ENCODE peak calls at places on chromosomes 2 and 18, in five cellular contexts. R, T, K, L and Y are unnamed samples.

GRCh38 chr18:48544661-48545415 is 6.0 kb downstream of the CTIF start:
- DNase-seq in R (no peak), T (no peak), K (no peak), L (no peak), Y (no peak)

GRCh38 chr18:56246912-56247311 is 391.5 kb downstream of the TXNL1 start:
- DNase-seq in R (no peak), T (no peak), K (no peak), L (peak), Y (no peak)

GRCh38 chr2:168120730-168121129 is 126.7 kb downstream of the STK39 start:
- DNase-seq in R (no peak), T (no peak), K (no peak), L (peak), Y (no peak)

GRCh38 chr2:195590199-195590865 is 66.7 kb upstream of the SLC39A10 start:
- DNase-seq in R (no peak), T (no peak), K (no peak), L (no peak), Y (no peak)

GRCh38 chr2:20506281-20506685 is 59.4 kb downstream of the RHOB start:
- DNase-seq in R (no peak), T (no peak), K (no peak), L (peak), Y (peak)

GRCh38 chr2:20578895-20579825 is 71.7 kb downstream of the HS1BP3 start:
- DNase-seq in R (peak), T (no peak), K (no peak), L (peak), Y (peak)

GRCh38 chr2:217964255-217964654 is 38.5 kb downstream of the TNS1 start:
- DNase-seq in R (no peak), T (no peak), K (no peak), L (no peak), Y (no peak)

GRCh38 chr18:25109484-25109883 is 242.5 kb downstream of the ZNF521 start:
- DNase-seq in R (no peak), T (no peak), K (no peak), L (peak), Y (no peak)

GRCh38 chr18:48580782-48581181 is 42.0 kb downstream of the CTIF start:
- DNase-seq in R (no peak), T (no peak), K (no peak), L (no peak), Y (no peak)

GRCh38 chr18:48820483-48821250 is 130.1 kb downstream of the SMAD7 start:
- DNase-seq in R (no peak), T (peak), K (no peak), L (no peak), Y (no peak)

GRCh38 chr2:121019073-121019472 is 265.9 kb downstream of the TFCP2L1 start:
- DNase-seq in R (no peak), T (no peak), K (no peak), L (no peak), Y (no peak)

GRCh38 chr2:119369845-119370244 is 3.1 kb downstream of the DBI start:
- DNase-seq in R (no peak), T (no peak), K (no peak), L (no peak), Y (no peak)

GRCh38 chr2:97983134-97983533 is 12.6 kb downstream of the TMEM131 start:
- DNase-seq in R (no peak), T (no peak), K (no peak), L (no peak), Y (no peak)

GRCh38 chr2:235416816-235417499 is 76.9 kb upstream of the AGAP1 start:
- DNase-seq in R (no peak), T (no peak), K (no peak), L (peak), Y (peak)

GRCh38 chr2:131034122-131035051 is 58.9 kb downstream of the FAM168B start:
- DNase-seq in R (no peak), T (no peak), K (no peak), L (no peak), Y (peak)

GRCh38 chr2:26609133-26609532 is 32.0 kb downstream of the CIB4 start:
- DNase-seq in R (no peak), T (no peak), K (no peak), L (no peak), Y (no peak)

GRCh38 chr2:234422895-234423505 is 73.9 kb downstream of the ARL4C start:
- DNase-seq in R (peak), T (peak), K (peak), L (no peak), Y (peak)

GRCh38 chr18:69402219-69402989 is 1.7 kb downstream of the DOK6 start:
- DNase-seq in R (no peak), T (no peak), K (no peak), L (peak), Y (no peak)

GRCh38 chr2:74915743-74916142 is 42.7 kb upstream of the POLE4 start:
- DNase-seq in R (no peak), T (no peak), K (no peak), L (no peak), Y (no peak)

GRCh38 chr2:198054299-198054698 is 249.9 kb downstream of the PLCL1 start:
- DNase-seq in R (peak), T (peak), K (peak), L (peak), Y (peak)

GRCh38 chr2:36354816-36355156 is 792 bp upstream of the CRIM1 start:
- DNase-seq in R (no peak), T (no peak), K (no peak), L (no peak), Y (no peak)

GRCh38 chr2:232353096-232353495 is 25.5 kb upstream of the ALPP start:
- DNase-seq in R (no peak), T (no peak), K (no peak), L (no peak), Y (no peak)

GRCh38 chr2:32838418-32838817 is 108.3 kb upstream of the LTBP1 start:
- DNase-seq in R (no peak), T (peak), K (no peak), L (no peak), Y (no peak)

GRCh38 chr18:54918060-54918459 is 41.2 kb downstream of the CCDC68 start:
- DNase-seq in R (no peak), T (no peak), K (no peak), L (no peak), Y (no peak)

GRCh38 chr2:149000168-149000938 is 38.1 kb upstream of the LYPD6B start:
- DNase-seq in R (no peak), T (no peak), K (no peak), L (no peak), Y (no peak)

GRCh38 chr18:77086656-77087390 is 45.8 kb downstream of the MBP start:
- DNase-seq in R (peak), T (no peak), K (no peak), L (peak), Y (no peak)

GRCh38 chr2:85785027-85785822 is 31.4 kb downstream of the ATOH8 start:
- DNase-seq in R (no peak), T (no peak), K (no peak), L (peak), Y (no peak)

GRCh38 chr2:111185496-111186022 is 64.8 kb downstream of the BCL2L11 start:
- DNase-seq in R (peak), T (no peak), K (no peak), L (no peak), Y (no peak)

GRCh38 chr2:8154936-8155335 is 526.9 kb upstream of the ID2 start:
- DNase-seq in R (no peak), T (no peak), K (no peak), L (no peak), Y (peak)

GRCh38 chr18:24049142-24049541 is 34.6 kb downstream of the TTC39C start:
- DNase-seq in R (no peak), T (no peak), K (no peak), L (no peak), Y (no peak)

GRCh38 chr18:24039666-24040065 is 25.1 kb downstream of the TTC39C start:
- DNase-seq in R (no peak), T (no peak), K (no peak), L (no peak), Y (no peak)

GRCh38 chr18:24043403-24043802 is 28.8 kb downstream of the TTC39C start:
- DNase-seq in R (no peak), T (no peak), K (no peak), L (no peak), Y (no peak)
- H3K4me3 ChIP-seq in R (no peak), T (no peak), K (peak), L (no peak), Y (no peak)

DNA sequence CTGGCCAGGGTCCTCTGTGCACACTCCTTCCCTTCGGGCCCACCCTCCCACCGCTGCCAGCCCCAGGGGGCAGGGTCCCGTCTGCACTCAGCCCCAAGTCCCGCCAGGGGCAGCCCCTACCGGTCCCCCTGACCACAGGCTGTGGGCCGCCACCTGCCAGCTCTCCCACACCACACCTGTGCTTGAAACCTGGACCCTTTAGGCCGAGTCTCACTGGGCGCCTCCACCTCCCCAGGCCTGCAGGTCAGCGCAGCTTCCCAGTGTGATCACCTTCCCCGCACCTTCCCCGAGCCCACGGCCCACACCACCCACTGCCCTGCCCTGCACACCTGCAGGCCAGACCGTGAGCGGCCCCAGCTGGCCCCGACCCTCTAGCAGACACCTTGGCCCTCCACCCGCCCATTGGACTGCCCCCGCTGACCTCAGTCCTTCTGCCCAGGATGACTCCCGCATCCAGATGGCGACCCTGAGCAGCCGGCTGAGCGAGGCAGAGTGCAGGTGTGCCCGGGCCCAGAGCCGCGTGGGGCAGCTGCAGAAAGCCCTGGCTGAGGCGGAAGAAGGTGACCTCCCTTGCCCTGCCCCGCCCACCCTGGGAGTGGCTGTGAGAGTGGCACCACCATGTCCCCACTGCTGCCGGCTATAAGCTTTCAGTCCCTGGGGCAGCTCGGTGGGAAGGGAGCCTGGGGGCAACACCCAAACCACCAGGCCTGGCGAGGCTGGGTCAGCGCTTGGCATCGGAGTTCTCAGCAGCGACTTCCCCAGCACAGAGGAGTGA is 31.3 kb upstream of the SNED1 start:
- DNase-seq in R (no peak), T (no peak), K (no peak), L (no peak), Y (no peak)
- H3K4me3 ChIP-seq in R (no peak), T (no peak), K (no peak), L (no peak), Y (no peak)

DNA sequence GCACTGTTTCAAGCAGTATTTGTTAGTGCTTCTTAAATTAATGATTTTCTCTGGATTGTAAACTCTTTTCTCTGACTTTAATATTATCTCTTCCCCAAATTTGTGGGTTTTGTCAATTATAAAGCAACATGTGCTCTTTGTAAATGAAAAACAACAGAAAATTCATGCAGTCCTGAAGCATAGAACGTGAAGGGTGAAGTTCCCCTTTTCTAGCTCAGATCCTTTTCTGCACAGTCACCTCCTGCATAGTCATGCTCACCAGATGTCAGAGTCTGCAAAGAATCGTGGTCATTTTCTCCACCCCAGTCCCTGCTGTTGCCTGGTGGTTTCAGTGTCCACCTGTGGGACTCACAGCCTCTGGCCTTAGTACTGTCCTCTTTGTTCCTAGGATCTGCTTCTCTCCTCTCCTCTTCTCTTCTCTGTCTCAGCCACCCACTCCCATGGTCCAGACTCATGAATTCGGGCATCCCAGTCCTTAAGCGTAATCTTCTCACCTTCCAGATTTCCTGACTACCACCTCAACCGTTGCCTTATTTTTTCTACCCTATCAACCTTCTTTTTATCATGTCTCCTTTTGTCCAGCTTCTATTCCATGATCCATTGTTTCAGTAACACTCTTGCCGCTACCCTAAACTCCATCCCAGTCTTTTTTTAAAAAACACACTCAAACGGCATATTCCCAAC is 229.1 kb downstream of the RTP5 start:
- DNase-seq in R (no peak), T (peak), K (no peak), L (no peak), Y (no peak)
- H3K4me3 ChIP-seq in R (no peak), T (no peak), K (no peak), L (no peak), Y (no peak)

DNA sequence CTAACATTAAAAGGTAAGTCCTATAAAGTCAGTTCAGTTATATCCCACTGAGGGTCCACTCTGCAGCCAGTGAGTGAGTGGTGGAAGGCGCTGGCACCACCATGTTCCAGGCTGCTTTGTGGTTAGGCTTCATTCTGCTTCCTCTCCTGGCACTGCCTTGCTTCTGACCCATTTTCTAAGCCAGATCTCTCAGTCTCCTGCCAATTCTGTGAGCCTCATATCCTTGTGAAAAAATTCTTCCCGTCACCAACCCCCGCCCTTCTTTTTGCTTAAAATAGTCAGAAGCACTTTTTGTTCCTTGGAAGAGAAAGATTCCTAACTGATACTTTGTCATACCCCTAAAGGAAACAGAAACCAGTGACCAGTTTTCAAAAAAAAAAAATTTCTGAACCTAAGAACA is 139.8 kb upstream of the NCK2 start:
- DNase-seq in R (no peak), T (no peak), K (no peak), L (peak), Y (no peak)
- H3K4me3 ChIP-seq in R (no peak), T (no peak), K (no peak), L (no peak), Y (no peak)